ENCODE peak calls at places on chromosome 5, in seven cellular contexts. R, Q, A, I, N, Y and T are unnamed samples.

GRCh38 chr5:28408186-28408585 is 1369.8 kb upstream of the CDH9 start:
- DNase-seq in R (no peak), Q (no peak), A (peak; percentile 62), I (no peak), N (no peak), Y (no peak), T (no peak)

GRCh38 chr5:143033535-143034260 is 263.5 kb downstream of the ARHGAP26 start:
- DNase-seq in R (no peak), Q (no peak), A (peak; percentile 31), I (no peak), N (no peak), Y (no peak), T (no peak)

GRCh38 chr5:105952875-105953274 is 1717.9 kb downstream of the EFNA5 start:
- DNase-seq in R (no peak), Q (no peak), A (no peak), I (no peak), N (no peak), Y (no peak), T (no peak)

GRCh38 chr5:163838738-163839137 is 333.3 kb downstream of the MAT2B start:
- DNase-seq in R (no peak), Q (no peak), A (no peak), I (no peak), N (no peak), Y (no peak), T (no peak)

GRCh38 chr5:72280655-72281069 is 39.4 kb downstream of the MRPS27 start:
- DNase-seq in R (peak; percentile 48), Q (no peak), A (peak; percentile 63), I (no peak), N (peak; percentile 28), Y (no peak), T (no peak)

GRCh38 chr5:32098291-32098690 is 75.8 kb downstream of the GOLPH3 start:
- DNase-seq in R (no peak), Q (no peak), A (no peak), I (no peak), N (no peak), Y (no peak), T (no peak)

GRCh38 chr5:96780626-96781025 is 27.1 kb downstream of the ERAP1 start:
- DNase-seq in R (no peak), Q (no peak), A (no peak), I (no peak), N (no peak), Y (no peak), T (no peak)

GRCh38 chr5:95862636-95863382 is 40.3 kb upstream of the GLRX start:
- DNase-seq in R (no peak), Q (no peak), A (no peak), I (no peak), N (no peak), Y (no peak), T (no peak)

GRCh38 chr5:115419794-115420585 is 123.5 kb upstream of the CCDC112 start:
- DNase-seq in R (no peak), Q (no peak), A (peak; percentile 71), I (no peak), N (no peak), Y (no peak), T (no peak)

GRCh38 chr5:95959051-95959963 is 2.3 kb downstream of the ELL2 start:
- DNase-seq in R (peak; percentile 23), Q (no peak), A (no peak), I (peak; percentile 21), N (no peak), Y (no peak), T (no peak)

GRCh38 chr5:132704875-132705274 is 31.1 kb downstream of the IL4 start:
- DNase-seq in R (no peak), Q (no peak), A (peak; percentile 17), I (no peak), N (no peak), Y (no peak), T (no peak)

GRCh38 chr5:31824886-31825774 is 186.2 kb downstream of the PDZD2 start:
- DNase-seq in R (peak; percentile 30), Q (peak; percentile 55), A (peak; percentile 63), I (peak; percentile 21), N (peak; percentile 78), Y (peak; percentile 68), T (no peak)

GRCh38 chr5:124121198-124121597 is 609.2 kb downstream of the CSNK1G3 start:
- DNase-seq in R (no peak), Q (no peak), A (no peak), I (no peak), N (no peak), Y (no peak), T (no peak)

GRCh38 chr5:104347119-104347708 is 784.6 kb upstream of the NUDT12 start:
- DNase-seq in R (no peak), Q (no peak), A (peak; percentile 39), I (no peak), N (no peak), Y (no peak), T (no peak)

GRCh38 chr5:8906303-8906967 is 639.4 kb downstream of the SEMA5A start:
- DNase-seq in R (no peak), Q (no peak), A (peak; percentile 4), I (no peak), N (no peak), Y (no peak), T (no peak)

GRCh38 chr5:153400931-153401330 is 89.5 kb upstream of the GRIA1 start:
- DNase-seq in R (no peak), Q (no peak), A (no peak), I (no peak), N (no peak), Y (no peak), T (no peak)

GRCh38 chr5:64164166-64164565 is 1.5 kb upstream of the RNF180 start:
- DNase-seq in R (no peak), Q (no peak), A (no peak), I (no peak), N (no peak), Y (no peak), T (no peak)

GRCh38 chr5:125042243-125042887 is 295.9 kb upstream of the ZNF608 start:
- DNase-seq in R (no peak), Q (no peak), A (no peak), I (no peak), N (no peak), Y (no peak), T (no peak)

GRCh38 chr5:173767580-173768266 is 120.4 kb upstream of the CPEB4 start:
- DNase-seq in R (no peak), Q (no peak), A (peak; percentile 35), I (no peak), N (no peak), Y (no peak), T (no peak)

GRCh38 chr5:44266882-44267577 is 122.2 kb downstream of the FGF10 start:
- DNase-seq in R (no peak), Q (peak; percentile 33), A (no peak), I (no peak), N (no peak), Y (peak; percentile 74), T (no peak)

GRCh38 chr5:133994990-133995333 is 9.8 kb downstream of the VDAC1 start:
- DNase-seq in R (no peak), Q (no peak), A (no peak), I (no peak), N (no peak), Y (no peak), T (peak; percentile 2)

GRCh38 chr5:1749346-1750124 is 50.1 kb downstream of the MRPL36 start:
- DNase-seq in R (no peak), Q (no peak), A (no peak), I (peak; percentile 4), N (no peak), Y (peak; percentile 40), T (peak; percentile 61)

GRCh38 chr5:5139358-5140050 is 626 bp upstream of the ADAMTS16 start:
- DNase-seq in R (no peak), Q (no peak), A (no peak), I (no peak), N (no peak), Y (no peak), T (no peak)

GRCh38 chr5:372911-373709 is 51.6 kb downstream of the AHRR start:
- DNase-seq in R (no peak), Q (peak; percentile 61), A (no peak), I (no peak), N (no peak), Y (no peak), T (peak; percentile 64)
- TF ChIP-seq POLR2A in R (no peak), Q (no peak), A (no peak), I (no peak), N (no peak), Y (no peak), T (no peak)

DNA sequence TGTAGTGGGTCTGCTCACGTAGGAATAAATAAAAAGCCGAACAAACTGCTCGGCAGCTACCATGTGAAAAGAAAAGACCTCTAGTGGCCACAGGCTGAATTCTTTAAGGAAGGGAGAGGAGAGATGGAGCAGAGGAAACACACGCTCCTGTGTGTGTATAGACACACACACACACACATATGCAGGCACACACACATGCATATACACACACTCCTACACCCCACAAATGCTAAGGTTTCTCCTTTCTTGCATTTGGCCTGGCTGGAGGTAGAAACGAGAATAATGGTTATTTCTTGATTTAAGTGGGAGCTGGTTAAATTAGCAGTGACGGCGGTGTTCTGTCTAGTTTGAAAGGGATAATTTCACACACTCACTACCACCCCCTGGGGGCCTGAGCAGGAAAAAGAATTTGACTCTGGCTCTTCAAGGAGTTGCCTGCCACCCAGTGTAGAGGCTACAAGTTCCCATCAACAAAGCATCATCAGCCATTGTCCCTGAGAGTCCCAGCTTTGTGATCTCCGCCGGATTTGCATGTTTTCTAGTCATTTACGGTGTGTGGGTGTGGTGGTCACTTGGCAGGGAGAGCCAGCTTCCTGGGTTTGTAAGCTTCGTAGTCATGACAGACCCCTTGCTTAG is at the start of gene INSYN2B:
- DNase-seq in R (peak; percentile 71), Q (peak; percentile 59), A (peak; percentile 86), I (peak; percentile 35), N (peak; percentile 47), Y (peak; percentile 66), T (peak; percentile 75)
- TF ChIP-seq CTCF in R (peak; percentile 67), Q (peak; percentile 23), A (peak; percentile 97), I (peak; percentile 28), N (peak; percentile 44), Y (peak; percentile 20), T (no peak)

DNA sequence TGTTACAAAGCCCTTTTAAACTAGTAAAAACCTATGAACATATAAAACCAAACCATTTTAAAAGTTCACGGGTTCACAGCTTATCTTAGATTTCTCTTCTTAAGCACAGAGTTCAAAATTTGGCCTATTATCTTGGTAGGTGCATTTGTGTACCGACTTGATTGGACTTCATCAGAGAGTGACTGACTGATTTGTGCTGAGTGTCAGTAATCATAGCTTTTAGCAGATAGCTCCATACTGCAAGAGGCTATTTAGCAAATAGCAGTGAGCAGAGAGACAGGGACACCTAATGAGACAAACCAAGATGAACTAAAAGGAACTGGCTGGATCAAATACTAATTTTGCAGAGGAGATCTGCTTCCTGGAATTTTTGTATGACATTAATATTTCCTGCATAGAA is 274.5 kb downstream of the PRR16 start:
- DNase-seq in R (no peak), Q (no peak), A (no peak), I (no peak), N (no peak), Y (no peak), T (no peak)
- TF ChIP-seq EP300 in R (no peak), Q (no peak), A (no peak), I (no peak), N (no peak), Y (no peak), T (no peak)

GRCh38 chr5:156037151-156037909 is 289.6 kb upstream of the SGCD start:
- DNase-seq in R (no peak), Q (no peak), A (no peak), I (no peak), N (no peak), Y (no peak), T (no peak)

DNA sequence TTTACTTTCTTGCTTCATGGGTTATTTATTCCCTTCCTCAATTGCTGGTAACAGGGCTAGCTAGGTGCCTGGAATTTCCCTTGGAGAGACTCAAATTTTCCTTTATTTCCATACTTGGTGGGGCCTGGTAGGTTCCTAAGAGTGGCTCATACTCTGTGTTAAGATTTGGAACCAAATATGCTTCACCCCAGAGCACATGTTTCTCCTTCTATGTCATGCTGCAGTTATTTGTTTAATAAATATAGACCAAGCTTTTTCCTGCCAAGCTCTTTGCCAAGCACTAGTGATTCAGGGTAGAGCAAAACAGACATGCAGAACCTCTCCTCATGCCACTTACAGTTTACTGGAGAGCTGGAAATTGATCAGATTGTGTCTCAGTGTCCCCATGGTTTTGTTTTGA is 290.3 kb upstream of the SGCD start:
- DNase-seq in R (no peak), Q (no peak), A (no peak), I (no peak), N (no peak), Y (no peak), T (no peak)
- TF ChIP-seq POLR2A in R (no peak), Q (no peak), A (no peak), I (no peak), N (no peak), Y (no peak), T (no peak)